ENCODE peak calls at places on chromosomes 7 and 10, in eight cellular contexts. One of them, this sample, is unnamed.

GRCh38 chr10:70441161-70441876 is at the start of gene NODAL:
- DNase-seq in activated CD4-positive, alpha-beta T cell treated with anti-CD3 and anti-CD28 coated beads for 24 hours: no peak
- DNase-seq in RCC 7860: no peak
- DNase-seq in fibroblast of the conjunctiva: no peak
- DNase-seq in HFF-Myc: no peak
- DNase-seq in Calu3: no peak
- DNase-seq in IMR-90: no peak
- DNase-seq in neural crest cell: no peak
- DNase-seq in this sample: peak

GRCh38 chr10:45379891-45380540 is 6.0 kb downstream of the ALOX5 start:
- DNase-seq in Calu3: no peak
- DNase-seq in IMR-90: no peak
- DNase-seq in activated CD4-positive, alpha-beta T cell treated with anti-CD3 and anti-CD28 coated beads for 24 hours: no peak
- DNase-seq in neural crest cell: no peak
- DNase-seq in fibroblast of the conjunctiva: no peak
- DNase-seq in RCC 7860: no peak
- DNase-seq in HFF-Myc: no peak
- DNase-seq in this sample: no peak

GRCh38 chr7:47635091-47636090 is 53.5 kb upstream of the TNS3 start:
- DNase-seq in fibroblast of the conjunctiva: no peak
- DNase-seq in Calu3: peak
- DNase-seq in activated CD4-positive, alpha-beta T cell treated with anti-CD3 and anti-CD28 coated beads for 24 hours: no peak
- DNase-seq in RCC 7860: no peak
- DNase-seq in neural crest cell: no peak
- DNase-seq in HFF-Myc: no peak
- DNase-seq in IMR-90: no peak
- DNase-seq in this sample: peak

GRCh38 chr7:106365252-106366005 is 80.6 kb upstream of the NAMPT start:
- DNase-seq in HFF-Myc: no peak
- DNase-seq in activated CD4-positive, alpha-beta T cell treated with anti-CD3 and anti-CD28 coated beads for 24 hours: no peak
- DNase-seq in fibroblast of the conjunctiva: no peak
- DNase-seq in Calu3: peak
- DNase-seq in RCC 7860: no peak
- DNase-seq in IMR-90: no peak
- DNase-seq in neural crest cell: no peak
- DNase-seq in this sample: no peak

GRCh38 chr10:66350622-66351399 is 575.0 kb upstream of the LRRTM3 start:
- DNase-seq in Calu3: no peak
- DNase-seq in neural crest cell: no peak
- DNase-seq in fibroblast of the conjunctiva: no peak
- DNase-seq in RCC 7860: no peak
- DNase-seq in activated CD4-positive, alpha-beta T cell treated with anti-CD3 and anti-CD28 coated beads for 24 hours: no peak
- DNase-seq in IMR-90: no peak
- DNase-seq in HFF-Myc: no peak
- DNase-seq in this sample: no peak

GRCh38 chr7:141572175-141572574 is 21.0 kb downstream of the AGK start:
- DNase-seq in activated CD4-positive, alpha-beta T cell treated with anti-CD3 and anti-CD28 coated beads for 24 hours: no peak
- DNase-seq in IMR-90: no peak
- DNase-seq in neural crest cell: no peak
- DNase-seq in fibroblast of the conjunctiva: no peak
- DNase-seq in Calu3: no peak
- DNase-seq in HFF-Myc: no peak
- DNase-seq in RCC 7860: no peak
- DNase-seq in this sample: no peak

GRCh38 chr10:119541459-119542356 is 811 bp downstream of the RGS10 start:
- DNase-seq in HFF-Myc: no peak
- DNase-seq in Calu3: no peak
- DNase-seq in activated CD4-positive, alpha-beta T cell treated with anti-CD3 and anti-CD28 coated beads for 24 hours: peak
- DNase-seq in IMR-90: no peak
- DNase-seq in neural crest cell: no peak
- DNase-seq in RCC 7860: no peak
- DNase-seq in fibroblast of the conjunctiva: no peak
- DNase-seq in this sample: no peak

GRCh38 chr7:104534149-104534548 is 205.7 kb downstream of the LHFPL3 start:
- DNase-seq in Calu3: no peak
- DNase-seq in activated CD4-positive, alpha-beta T cell treated with anti-CD3 and anti-CD28 coated beads for 24 hours: no peak
- DNase-seq in IMR-90: no peak
- DNase-seq in RCC 7860: no peak
- DNase-seq in HFF-Myc: no peak
- DNase-seq in fibroblast of the conjunctiva: no peak
- DNase-seq in neural crest cell: no peak
- DNase-seq in this sample: no peak

This sample was measured in ELF-1.